ENCODE peak calls at places on chromosomes 13 and 19, in five cellular contexts. K, Z, I, S and T are unnamed samples.

GRCh38 chr13:71018544-71018943 is 848.5 kb downstream of the DACH1 start:
- DNase-seq in K (no peak), Z (no peak), I (no peak), S (no peak), T (no peak)

GRCh38 chr13:44108345-44108858 is 228.7 kb downstream of the LACC1 start:
- DNase-seq in K (no peak), Z (no peak), I (no peak), S (no peak), T (no peak)

GRCh38 chr19:18879579-18880373 is 16.2 kb downstream of the CERS1 start:
- DNase-seq in K (peak), Z (no peak), I (peak), S (no peak), T (peak)

GRCh38 chr13:51831519-51831918 is 13.5 kb downstream of the TMEM272 start:
- DNase-seq in K (no peak), Z (no peak), I (no peak), S (no peak), T (no peak)

GRCh38 chr13:45133396-45134118 is 13.2 kb downstream of the GTF2F2 start:
- DNase-seq in K (peak), Z (no peak), I (no peak), S (no peak), T (no peak)

GRCh38 chr13:110245421-110245899 is 61.5 kb downstream of the COL4A1 start:
- DNase-seq in K (peak), Z (no peak), I (peak), S (no peak), T (no peak)

GRCh38 chr19:45539460-45539859 is 32.2 kb downstream of the VASP start:
- DNase-seq in K (no peak), Z (no peak), I (no peak), S (no peak), T (no peak)

GRCh38 chr13:79480954-79481684 is at the start of gene NDFIP2:
- DNase-seq in K (peak), Z (peak), I (peak), S (peak), T (peak)

GRCh38 chr13:49637989-49638388 is 9.7 kb downstream of the ARL11 start:
- DNase-seq in K (no peak), Z (no peak), I (no peak), S (no peak), T (no peak)

GRCh38 chr19:45103625-45104319 is 10.8 kb downstream of the PPP1R37 start:
- DNase-seq in K (no peak), Z (no peak), I (peak), S (no peak), T (peak)

GRCh38 chr13:113348591-113348990 is 15.3 kb downstream of the GRTP1 start:
- DNase-seq in K (no peak), Z (no peak), I (no peak), S (no peak), T (no peak)

GRCh38 chr13:24106429-24106828 is 54.1 kb upstream of the SPATA13 start:
- DNase-seq in K (no peak), Z (no peak), I (no peak), S (no peak), T (no peak)

GRCh38 chr19:7145494-7145893 is 76.0 kb downstream of the ZNF557 start:
- DNase-seq in K (no peak), Z (no peak), I (no peak), S (no peak), T (no peak)